ENCODE peak calls at places on chromosomes 12 and 14, in five cellular contexts. Q, P, I, L and Y are unnamed samples.

GRCh38 chr12:122937622-122938091 is 28.6 kb downstream of the ABCB9 start:
- DNase-seq in Q (no peak), P (no peak), I (no peak), L (no peak), Y (no peak)

GRCh38 chr14:105212541-105213305 is 31.6 kb upstream of the NUDT14 start:
- DNase-seq in Q (no peak), P (no peak), I (no peak), L (no peak), Y (no peak)

GRCh38 chr12:154058-154457 is 59.9 kb downstream of the SLC6A12 start:
- DNase-seq in Q (no peak), P (no peak), I (no peak), L (no peak), Y (no peak)

GRCh38 chr14:34041220-34041619 is 90.3 kb upstream of the EGLN3 start:
- DNase-seq in Q (no peak), P (no peak), I (no peak), L (no peak), Y (no peak)

GRCh38 chr14:36647827-36648753 is 13.6 kb upstream of the PAX9 start:
- DNase-seq in Q (peak), P (no peak), I (peak), L (no peak), Y (peak)

GRCh38 chr12:54958048-54958658 is 26.4 kb downstream of the TESPA1 start:
- DNase-seq in Q (peak), P (peak), I (peak), L (peak), Y (peak)

GRCh38 chr12:124567035-124567672 is at the start of gene NCOR2:
- DNase-seq in Q (no peak), P (peak), I (no peak), L (no peak), Y (peak)

GRCh38 chr14:105023791-105024480 is 3.1 kb upstream of the CDCA4 start:
- DNase-seq in Q (peak), P (peak), I (peak), L (peak), Y (no peak)